ENCODE peak calls at places on chromosomes 5 and 9, in six cellular contexts. B is AG09309, H is transverse colon, R is adipocyte, O is left ventricle myocardium inferior, E is mesenchymal stem cell. C is an unnamed sample.

GRCh38 chr9:78463750-78464149 is 166.8 kb downstream of the PSAT1 start:
- DNase-seq in B (no peak), H (no peak), R (no peak), O (no peak), E (no peak), C (no peak)

GRCh38 chr5:534743-535671 is 10.8 kb upstream of the SLC9A3 start:
- DNase-seq in B (no peak), H (no peak), R (no peak), O (no peak), E (no peak), C (no peak)

GRCh38 chr5:33657804-33658435 is 217.2 kb downstream of the TARS1 start:
- DNase-seq in B (no peak), H (no peak), R (no peak), O (no peak), E (no peak), C (no peak)

GRCh38 chr9:128568470-128569083 is 16.2 kb downstream of the SPTAN1 start:
- DNase-seq in B (no peak), H (no peak), R (no peak), O (no peak), E (no peak), C (no peak)

GRCh38 chr5:168920019-168920813 is 341.0 kb upstream of the PANK3 start:
- DNase-seq in B (no peak), H (no peak), R (no peak), O (no peak), E (no peak), C (no peak)

GRCh38 chr5:134113572-134113907 is 941 bp upstream of the TCF7 start:
- DNase-seq in B (no peak), H (no peak), R (no peak), O (no peak), E (no peak), C (no peak)

GRCh38 chr5:26009742-26010141 is 1028.6 kb downstream of the CDH9 start:
- DNase-seq in B (no peak), H (no peak), R (no peak), O (no peak), E (peak; percentile 35), C (no peak)

GRCh38 chr5:162931501-162931900 is 505.9 kb upstream of the CCNG1 start:
- DNase-seq in B (no peak), H (no peak), R (no peak), O (no peak), E (no peak), C (no peak)

GRCh38 chr5:180161420-180162303 is 47.3 kb downstream of the RASGEF1C start:
- DNase-seq in B (no peak), H (no peak), R (no peak), O (no peak), E (no peak), C (no peak)

GRCh38 chr5:32170303-32171170 is 3.6 kb downstream of the GOLPH3 start:
- DNase-seq in B (peak; percentile 76), H (no peak), R (peak; percentile 95), O (no peak), E (peak; percentile 46), C (no peak)

GRCh38 chr5:1105350-1106265 is 6.3 kb downstream of the SLC12A7 start:
- DNase-seq in B (no peak), H (peak; percentile 88), R (no peak), O (no peak), E (no peak), C (no peak)

GRCh38 chr5:124162782-124163532 is 583.5 kb downstream of the ZNF608 start:
- DNase-seq in B (no peak), H (peak; percentile 47), R (peak; percentile 22), O (peak; percentile 32), E (peak; percentile 25), C (no peak)

DNA sequence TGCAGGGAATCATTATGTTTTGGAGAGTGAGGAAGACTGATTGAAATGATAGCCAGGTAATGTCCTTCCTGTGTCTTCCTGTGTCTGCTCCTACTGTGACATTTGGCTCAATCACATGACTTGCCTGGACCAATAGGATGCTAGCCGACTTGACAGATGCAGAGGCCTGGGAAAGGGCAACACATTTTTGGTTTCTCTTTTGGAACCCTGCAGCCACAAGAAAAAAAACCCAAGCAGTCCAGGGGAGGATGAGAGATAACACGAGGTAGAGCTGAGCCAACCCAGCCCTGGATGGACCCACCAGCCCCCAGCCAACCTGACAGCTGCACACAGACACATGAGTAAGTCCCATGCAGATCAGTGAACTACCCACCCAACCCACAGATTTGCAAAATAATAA is 256.1 kb upstream of the SMARCA2 start:
- DNase-seq in B (no peak), H (peak; percentile 33), R (no peak), O (no peak), E (no peak), C (no peak)
- H3K4me3 ChIP-seq in B (no peak overlapping the region), H (no peak overlapping the region), R (no peak overlapping the region), O (no peak overlapping the region), E (no peak overlapping the region), C (no peak overlapping the region)

DNA sequence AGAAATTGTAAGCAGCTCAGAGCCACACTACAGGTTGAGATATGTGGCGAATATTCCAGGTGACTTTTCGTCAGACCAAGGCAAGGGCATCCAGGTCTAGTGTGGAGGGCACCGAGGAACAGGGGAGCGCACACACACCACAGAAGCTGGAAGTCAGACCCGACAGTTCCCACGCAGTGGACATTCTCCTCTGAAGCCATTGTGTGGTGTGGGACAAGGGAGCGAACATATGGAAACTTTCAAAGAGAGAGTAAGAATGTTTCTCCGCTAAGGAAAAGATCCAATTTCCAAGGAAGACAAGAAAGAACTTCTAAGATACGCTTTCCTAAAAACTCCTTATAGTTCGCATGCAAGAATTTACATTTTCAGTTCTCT is 141.4 kb upstream of the OTULINL start:
- DNase-seq in B (no peak), H (no peak), R (no peak), O (no peak), E (no peak), C (no peak)
- H3K4me3 ChIP-seq in B (no peak overlapping the region), H (peak overlapping the region; percentile 4), R (peak overlapping the region; percentile 82), O (peak overlapping the region; percentile 65), E (no peak overlapping the region), C (peak overlapping the region; percentile 72)

GRCh38 chr5:140267559-140268018 is 35.3 kb downstream of the PFDN1 start:
- DNase-seq in B (no peak), H (no peak), R (no peak), O (no peak), E (no peak), C (peak; percentile 20)
- H3K4me3 ChIP-seq in B (no peak overlapping the region), H (no peak overlapping the region), R (no peak overlapping the region), O (peak overlapping the region; percentile 46), E (no peak overlapping the region), C (no peak overlapping the region)

GRCh38 chr5:6359941-6360683 is 18.2 kb downstream of the MED10 start:
- DNase-seq in B (no peak), H (no peak), R (no peak), O (no peak), E (no peak), C (no peak)
- H3K4me3 ChIP-seq in B (no peak overlapping the region), H (no peak overlapping the region), R (no peak overlapping the region), O (no peak overlapping the region), E (no peak overlapping the region), C (no peak overlapping the region)

GRCh38 chr5:93394301-93394700 is 186.7 kb downstream of the NR2F1-AS1 start:
- DNase-seq in B (no peak), H (no peak), R (no peak), O (no peak), E (no peak), C (no peak)

GRCh38 chr5:93401844-93402243 is 179.2 kb downstream of the NR2F1-AS1 start:
- DNase-seq in B (no peak), H (no peak), R (no peak), O (no peak), E (no peak), C (no peak)

GRCh38 chr5:93399675-93400074 is 181.3 kb downstream of the NR2F1-AS1 start:
- DNase-seq in B (no peak), H (no peak), R (no peak), O (no peak), E (no peak), C (no peak)

GRCh38 chr5:93395010-93395409 is 186.0 kb downstream of the NR2F1-AS1 start:
- DNase-seq in B (no peak), H (no peak), R (no peak), O (no peak), E (no peak), C (no peak)

GRCh38 chr5:93395891-93396465 is 185.0 kb downstream of the NR2F1-AS1 start:
- DNase-seq in B (no peak), H (no peak), R (peak; percentile 66), O (no peak), E (peak; percentile 31), C (peak; percentile 15)
- H3K4me3 ChIP-seq in B (no peak overlapping the region), H (no peak overlapping the region), R (no peak overlapping the region), O (no peak overlapping the region), E (no peak overlapping the region), C (no peak overlapping the region)

DNA sequence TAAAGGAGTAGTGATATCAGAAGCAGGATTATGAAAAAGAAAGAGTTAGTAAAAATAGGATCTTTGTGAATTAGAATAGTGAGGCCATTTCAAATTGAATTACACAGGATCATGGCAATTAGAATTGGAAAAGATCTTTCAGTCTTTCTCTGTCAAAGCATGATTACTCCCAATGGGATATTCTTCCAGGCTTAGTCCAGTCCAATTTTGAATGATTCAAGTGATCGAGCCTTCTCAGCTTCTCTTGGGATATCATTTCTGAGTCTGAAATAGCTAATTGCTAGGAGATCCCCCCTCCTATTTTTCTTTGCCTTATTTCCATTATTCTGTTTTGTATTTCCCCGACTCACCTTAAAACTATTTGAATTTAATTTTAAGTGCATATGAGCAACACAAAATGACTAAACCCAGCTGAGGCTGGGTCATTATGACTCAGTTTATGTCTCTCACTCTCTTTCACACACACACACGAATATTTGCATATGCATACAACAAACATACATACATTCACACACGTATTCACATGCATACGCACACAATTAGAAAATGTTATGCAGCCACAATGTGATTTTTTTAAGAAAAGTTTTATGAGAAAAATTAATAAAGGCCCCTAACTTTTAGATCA is 34.8 kb upstream of the EFNA5 start:
- DNase-seq in B (peak; percentile 38), H (no peak), R (peak; percentile 47), O (no peak), E (peak; percentile 17), C (peak; percentile 3)
- H3K4me3 ChIP-seq in B (no peak overlapping the region), H (no peak overlapping the region), R (peak overlapping the region; percentile 76), O (no peak overlapping the region), E (no peak overlapping the region), C (no peak overlapping the region)